ENCODE peak calls at places on chromosomes 1 and 21, in eight cellular contexts. N is brain microvascular endothelial cell, D is RWPE1, B is HFF-Myc, W is heart right ventricle, L is tibial artery, Q is HFFc6, X is foreskin fibroblast. U is an unnamed sample.

GRCh38 chr1:218659911-218660677 is 315.0 kb downstream of the TGFB2 start:
- DNase-seq in L (no peak), N (peak; percentile 42), B (no peak), W (no peak), X (no peak), Q (peak; percentile 57), D (peak; percentile 17), U (peak; percentile 39)

GRCh38 chr1:233367057-233367759 is 39.7 kb downstream of the MAP3K21 start:
- DNase-seq in B (peak; percentile 19), L (no peak), N (no peak), X (no peak), Q (no peak), D (peak; percentile 1), W (no peak), U (no peak)

GRCh38 chr1:234199476-234200127 is 173.7 kb upstream of the COA6 start:
- DNase-seq in D (no peak), B (no peak), W (no peak), N (no peak), X (no peak), L (no peak), Q (no peak), U (no peak)

GRCh38 chr1:4713669-4714068 is 59.3 kb downstream of the AJAP1 start:
- DNase-seq in L (no peak), X (no peak), D (no peak), N (no peak), B (no peak), Q (no peak), W (no peak), U (no peak)

GRCh38 chr1:97412155-97412554 is 508.7 kb downstream of the DPYD start:
- DNase-seq in B (no peak), X (peak; percentile 18), W (no peak), Q (peak; percentile 19), D (no peak), L (no peak), N (no peak), U (peak; percentile 49)

GRCh38 chr1:37108596-37109188 is 74.4 kb upstream of the GRIK3 start:
- DNase-seq in L (no peak), Q (no peak), N (no peak), W (no peak), X (no peak), D (no peak), B (no peak), U (no peak)

GRCh38 chr1:70042090-70042716 is 163.2 kb downstream of the LRRC40 start:
- DNase-seq in B (no peak), N (no peak), D (no peak), W (no peak), Q (no peak), X (no peak), L (no peak), U (peak; percentile 20)

GRCh38 chr1:50873458-50874187 is 86.4 kb downstream of the FAF1 start:
- DNase-seq in B (peak; percentile 27), Q (peak; percentile 21), L (peak; percentile 64), W (peak; percentile 29), D (peak; percentile 2), N (peak; percentile 74), X (no peak), U (peak; percentile 70)

GRCh38 chr1:58964428-58964827 is 180.6 kb upstream of the JUN start:
- DNase-seq in W (no peak), Q (no peak), D (no peak), N (no peak), X (no peak), L (no peak), B (no peak), U (no peak)

GRCh38 chr1:3296326-3296725 is 158.1 kb upstream of the ARHGEF16 start:
- DNase-seq in L (no peak), D (no peak), Q (no peak), W (no peak), B (no peak), X (no peak), N (no peak), U (no peak)

GRCh38 chr1:35560256-35561225 is 2.9 kb downstream of the NCDN start:
- DNase-seq in Q (no peak), D (no peak), W (peak; percentile 68), B (no peak), X (no peak), L (no peak), N (no peak), U (no peak)

GRCh38 chr1:77866296-77866695 is 22.1 kb upstream of the NEXN start:
- DNase-seq in L (no peak), W (no peak), D (no peak), B (no peak), N (peak; percentile 33), X (no peak), Q (no peak), U (peak; percentile 24)

GRCh38 chr1:25800538-25801377 is 765 bp downstream of the SELENON start:
- DNase-seq in N (no peak), X (no peak), D (no peak), B (no peak), W (no peak), Q (no peak), L (no peak), U (no peak)

GRCh38 chr1:25435315-25436103 is 4.8 kb downstream of the MACO1 start:
- DNase-seq in Q (no peak), W (no peak), D (no peak), L (peak; percentile 49), N (no peak), B (no peak), X (no peak), U (peak; percentile 47)

GRCh38 chr1:56073614-56074356 is 505.6 kb downstream of the PLPP3 start:
- DNase-seq in W (peak; percentile 83), L (peak; percentile 88), B (peak; percentile 93), N (peak; percentile 36), X (peak; percentile 86), Q (peak; percentile 62), D (no peak), U (peak; percentile 95)

GRCh38 chr1:52179073-52179472 is 37.2 kb downstream of the ZFYVE9 start:
- DNase-seq in W (no peak), D (no peak), N (no peak), Q (no peak), L (no peak), X (no peak), B (no peak), U (peak; percentile 26)

GRCh38 chr1:109559995-109560394 is 11.6 kb downstream of the GNAI3 start:
- DNase-seq in Q (peak; percentile 27), B (no peak), W (no peak), X (no peak), L (no peak), D (no peak), N (no peak), U (no peak)

GRCh38 chr1:152110860-152111514 is 4.3 kb downstream of the TCHH start:
- DNase-seq in N (peak; percentile 20), Q (peak; percentile 10), W (no peak), L (no peak), B (no peak), D (peak; percentile 25), X (peak; percentile 44), U (peak; percentile 48)

GRCh38 chr1:191839891-191840290 is 318.4 kb upstream of the RGS18 start:
- DNase-seq in W (no peak), D (no peak), L (no peak), Q (no peak), X (no peak), N (peak; percentile 25), B (no peak), U (peak; percentile 2)

GRCh38 chr1:63453232-63453631 is 69.8 kb downstream of the ITGB3BP start:
- DNase-seq in W (no peak), X (no peak), D (no peak), N (no peak), B (no peak), L (no peak), Q (no peak), U (no peak)

GRCh38 chr1:63448741-63449140 is 74.3 kb downstream of the ITGB3BP start:
- DNase-seq in L (no peak), W (no peak), D (no peak), B (no peak), N (no peak), X (no peak), Q (peak; percentile 22), U (peak; percentile 57)

GRCh38 chr1:63458750-63459149 is 64.3 kb downstream of the ITGB3BP start:
- DNase-seq in D (no peak), N (no peak), W (no peak), L (no peak), X (no peak), B (no peak), Q (no peak), U (no peak)

GRCh38 chr1:63450416-63450815 is 72.6 kb downstream of the ITGB3BP start:
- DNase-seq in Q (no peak), B (no peak), W (no peak), X (no peak), L (no peak), D (no peak), N (no peak), U (no peak)

DNA sequence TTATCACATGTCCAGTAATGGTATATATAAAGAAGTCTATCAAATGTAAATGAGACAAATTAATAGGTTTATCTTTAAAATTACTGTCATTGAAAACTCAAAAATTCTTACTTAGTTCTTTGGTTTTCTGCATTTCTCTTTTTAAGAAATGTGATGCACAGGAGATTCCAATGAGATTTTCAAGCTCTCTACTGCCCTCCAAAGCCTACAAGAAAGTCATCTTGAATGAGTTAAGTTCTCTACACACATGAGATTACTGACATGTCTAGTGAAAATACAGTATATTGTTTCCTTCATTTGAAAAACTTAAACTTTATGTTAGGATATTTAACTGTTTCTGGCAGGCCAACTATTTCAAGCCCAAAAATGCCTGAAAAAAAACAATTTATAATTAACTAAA is 68.8 kb downstream of the ITGB3BP start:
- DNase-seq in X (no peak), W (no peak), B (no peak), Q (peak; percentile 19), N (no peak), D (no peak), L (no peak), U (peak; percentile 41)
- TF ChIP-seq CTCF in X (peak; percentile 32), W (no peak), B (no peak), Q (peak; percentile 56), N (peak; percentile 24), D (no peak), L (no peak), U (peak; percentile 25)

GRCh38 chr1:150696995-150697927 is at the start of gene GOLPH3L:
- DNase-seq in B (peak; percentile 97), L (peak; percentile 96), D (peak; percentile 96), W (peak; percentile 97), Q (peak; percentile 99), N (peak; percentile 99), X (peak; percentile 97), U (peak; percentile 98)
- TF ChIP-seq CTCF in B (peak; percentile 18), L (peak; percentile 7), D (no peak), W (peak; percentile 22), Q (peak; percentile 46), N (peak; percentile 42), X (no peak), U (peak; percentile 18)

GRCh38 chr1:245188350-245188749 is 33.6 kb downstream of the KIF26B start:
- DNase-seq in L (no peak), X (no peak), Q (no peak), B (no peak), N (no peak), D (no peak), W (no peak), U (no peak)
- TF ChIP-seq CTCF in L (no peak), X (no peak), Q (no peak), B (no peak), N (no peak), D (no peak), W (no peak), U (no peak)

DNA sequence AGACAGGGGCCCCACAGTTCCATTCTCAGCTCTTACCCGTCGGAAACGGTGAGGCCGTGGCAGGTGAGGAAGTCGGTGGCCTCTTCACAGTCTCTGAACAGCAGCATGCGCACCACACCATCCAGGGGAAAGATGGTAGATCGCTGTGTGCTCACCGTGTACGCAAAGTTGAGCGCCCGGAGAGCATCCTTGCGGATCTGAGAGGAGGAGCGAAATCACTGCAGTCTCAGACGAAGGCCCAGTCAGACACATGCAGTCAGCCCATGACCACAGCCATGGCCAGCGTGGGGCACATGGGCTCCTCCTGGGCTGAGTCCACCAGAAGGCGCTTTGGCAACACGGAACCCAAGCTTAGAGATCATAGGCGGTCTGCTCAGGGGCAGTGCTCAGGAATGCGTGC is 18.5 kb downstream of the MCM3AP start:
- DNase-seq in B (no peak), W (no peak), L (no peak), N (no peak), D (no peak), X (no peak), Q (no peak), U (no peak)
- TF ChIP-seq CTCF in B (no peak), W (no peak), L (no peak), N (no peak), D (no peak), X (no peak), Q (no peak), U (no peak)

U was measured in fibroblast of mammary gland.